ENCODE peak calls at places on chromosomes 1 and 21, in eight cellular contexts. C is endothelial cell of umbilical vein, B is cardiac muscle cell, O is pancreas, G is upper lobe of right lung, D is foreskin fibroblast, U is GM06990, R is fibroblast of lung. H is an unnamed sample.

GRCh38 chr1:165345502-165345901 is 11.0 kb downstream of the LMX1A start:
- DNase-seq in C (no peak), B (no peak), O (no peak), G (no peak), D (no peak), U (no peak), R (no peak), H (no peak)

GRCh38 chr1:47534417-47534816 is 96.6 kb downstream of the FOXD2 start:
- DNase-seq in C (no peak), B (peak; percentile 12), O (no peak), G (no peak), D (peak; percentile 6), U (no peak), R (peak; percentile 8), H (no peak)

GRCh38 chr1:233075045-233075444 is 124.6 kb downstream of the NTPCR start:
- DNase-seq in C (peak; percentile 20), B (no peak), O (no peak), G (no peak), D (peak; percentile 72), U (no peak), R (peak; percentile 95), H (no peak)

GRCh38 chr1:213679153-213679552 is 308.6 kb upstream of the PROX1 start:
- DNase-seq in C (no peak), B (no peak), O (no peak), G (no peak), D (no peak), U (no peak), R (no peak), H (no peak)

GRCh38 chr21:46226146-46226545 is 2.4 kb downstream of the LSS start:
- DNase-seq in C (no peak), B (no peak), O (no peak), G (peak; percentile 10), D (no peak), U (no peak), R (no peak), H (no peak)

GRCh38 chr21:38944903-38945302 is 139.2 kb downstream of the ETS2 start:
- DNase-seq in C (no peak), B (no peak), O (no peak), G (no peak), D (no peak), U (no peak), R (no peak), H (no peak)

GRCh38 chr1:234533975-234534876 is 55.2 kb upstream of the TARBP1 start:
- DNase-seq in C (peak; percentile 86), B (peak; percentile 100), O (peak; percentile 76), G (peak; percentile 88), D (peak; percentile 98), U (no peak), R (peak; percentile 98), H (peak; percentile 66)

GRCh38 chr1:101410048-101410878 is 173.4 kb downstream of the S1PR1 start:
- DNase-seq in C (peak; percentile 88), B (peak; percentile 22), O (no peak), G (no peak), D (no peak), U (peak; percentile 77), R (no peak), H (no peak)

GRCh38 chr21:29290245-29290644 is 8.5 kb upstream of the BACH1 start:
- DNase-seq in C (peak; percentile 44), B (no peak), O (no peak), G (no peak), D (no peak), U (no peak), R (no peak), H (no peak)

DNA sequence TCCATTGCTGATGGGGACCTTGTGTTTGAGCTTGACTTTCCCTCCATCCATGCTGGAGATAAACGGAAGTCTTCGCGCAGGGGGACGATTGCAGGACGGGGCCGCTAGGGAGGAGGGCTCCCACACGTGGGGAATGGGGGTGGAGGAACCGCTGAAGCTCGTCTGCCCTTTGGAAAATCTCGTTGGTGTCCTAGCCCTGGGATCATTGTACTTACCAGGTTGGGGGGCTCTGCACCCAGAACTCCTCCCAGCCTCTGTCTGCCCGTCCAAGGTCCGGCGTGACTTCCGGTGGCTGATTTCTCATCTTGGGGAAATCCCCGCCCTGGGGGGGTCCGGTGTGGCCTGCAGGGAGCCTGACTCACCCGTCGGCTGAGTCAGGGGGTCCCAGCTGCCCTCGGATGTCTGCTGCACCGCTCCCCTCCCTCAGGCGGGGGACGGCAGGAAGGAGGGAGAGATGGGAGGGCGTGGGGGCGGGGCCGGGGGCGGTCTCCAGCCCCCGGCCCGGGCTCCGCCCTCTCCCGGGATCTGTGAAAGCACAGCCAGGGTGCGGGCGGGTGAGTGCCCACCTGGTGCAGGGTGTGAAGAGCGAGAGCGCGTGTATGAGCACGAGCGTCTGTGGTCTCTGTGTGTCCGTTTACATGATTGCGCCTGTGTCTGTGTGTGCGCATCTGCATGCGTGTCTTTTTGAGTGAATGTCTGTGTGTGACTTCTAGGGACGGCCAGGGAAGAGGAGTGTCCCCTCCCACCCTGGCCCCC is 35.8 kb downstream of the PIK3CD start:
- DNase-seq in C (peak; percentile 51), B (peak; percentile 58), O (peak; percentile 81), G (peak; percentile 73), D (peak; percentile 70), U (peak; percentile 83), R (peak; percentile 87), H (no peak)
- TF ChIP-seq CTCF in C (no peak), B (peak; percentile 10), O (no peak), G (no peak), D (no peak), U (peak; percentile 4), R (peak; percentile 17), H (no peak)

GRCh38 chr1:172143384-172144025 is 277.0 kb upstream of the C1orf105 start:
- DNase-seq in C (peak; percentile 82), B (peak; percentile 97), O (no peak), G (no peak), D (no peak), U (no peak), R (peak; percentile 90), H (no peak)

GRCh38 chr1:172145231-172145651 is 275.2 kb upstream of the C1orf105 start:
- DNase-seq in C (peak; percentile 57), B (peak; percentile 85), O (no peak), G (no peak), D (peak; percentile 71), U (no peak), R (peak; percentile 83), H (no peak)

GRCh38 chr1:172145656-172146055 is 274.8 kb upstream of the C1orf105 start:
- DNase-seq in C (no peak), B (no peak), O (no peak), G (no peak), D (no peak), U (no peak), R (peak; percentile 71), H (no peak)

GRCh38 chr1:172146149-172146850 is 274.2 kb upstream of the C1orf105 start:
- DNase-seq in C (no peak), B (no peak), O (no peak), G (no peak), D (peak; percentile 64), U (no peak), R (peak; percentile 46), H (no peak)

DNA sequence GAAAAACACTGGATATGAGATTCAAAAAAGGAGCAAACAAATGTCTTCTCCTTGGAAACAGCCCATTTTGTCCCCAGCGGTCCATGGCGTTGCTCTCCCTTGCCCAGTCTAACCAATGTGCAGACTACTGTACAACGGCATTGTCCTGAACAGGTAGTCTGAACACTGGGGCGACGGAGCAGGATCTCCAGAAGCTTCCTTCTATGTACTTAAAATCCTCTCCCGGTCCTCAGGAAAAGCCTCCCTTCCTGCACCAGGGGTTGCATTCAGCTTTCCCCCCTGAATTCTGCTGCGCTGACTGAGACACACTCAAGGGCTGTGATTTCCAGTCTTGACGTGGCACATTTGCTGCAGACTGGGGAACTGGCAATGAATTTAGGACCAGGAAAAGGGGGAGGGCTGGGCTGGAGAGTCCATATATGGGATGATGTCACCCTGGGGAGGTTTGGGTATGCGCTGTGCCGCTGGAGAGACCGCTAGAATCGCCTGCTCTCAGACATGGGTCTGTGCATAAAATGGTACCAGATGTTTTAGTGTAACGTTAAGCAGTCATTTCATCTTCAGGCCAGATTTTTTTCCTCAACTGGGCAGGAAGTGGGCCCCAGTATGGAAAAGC is 275.9 kb upstream of the C1orf105 start:
- DNase-seq in C (peak; percentile 76), B (peak; percentile 99), O (no peak), G (peak; percentile 61), D (peak; percentile 98), U (no peak), R (peak; percentile 83), H (no peak)
- H3K4me3 ChIP-seq in C (peak overlapping the region; percentile 22), B (no peak overlapping the region), O (no peak overlapping the region), G (peak overlapping the region; percentile 48), D (peak overlapping the region; percentile 87), U (no peak overlapping the region), R (peak overlapping the region; percentile 84), H (no peak overlapping the region)

DNA sequence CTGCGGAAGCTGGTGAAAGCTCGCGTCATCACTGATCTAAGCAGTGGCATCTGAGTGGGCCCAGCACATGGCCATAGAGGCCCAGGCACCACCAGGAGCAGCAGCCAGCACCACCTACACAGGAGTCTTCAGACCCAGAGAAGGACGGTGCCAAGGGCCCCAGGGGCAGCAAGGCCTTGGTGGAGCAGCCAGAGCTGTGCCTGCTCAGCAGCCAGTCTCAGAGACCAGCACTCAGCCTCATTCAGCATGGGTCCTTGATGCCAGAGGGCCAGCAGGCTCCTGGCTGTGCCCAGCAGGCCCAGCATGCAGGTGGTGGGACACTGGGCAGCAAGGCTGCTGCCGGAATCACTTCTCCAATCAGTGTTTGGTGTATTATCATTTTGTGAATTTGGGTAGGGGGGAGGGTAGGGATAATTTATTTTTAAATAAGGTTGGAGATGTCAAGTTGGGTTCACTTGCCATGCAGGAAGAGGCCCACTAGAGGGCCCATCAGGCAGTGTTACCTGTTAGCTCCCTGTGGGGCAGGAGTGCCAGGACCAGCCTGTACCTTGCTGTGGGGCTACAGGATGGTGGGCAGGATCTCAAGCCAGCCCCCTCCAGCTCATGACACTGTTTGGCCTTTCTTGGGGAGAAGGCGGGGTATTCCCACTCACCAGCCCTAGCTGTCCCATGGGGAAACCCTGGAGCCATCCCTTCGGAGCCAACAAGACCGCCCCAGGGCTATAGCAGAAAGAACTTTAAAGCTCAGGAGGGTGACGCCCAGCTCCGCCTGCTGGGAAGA is 3.2 kb upstream of the ARTN start:
- DNase-seq in C (no peak), B (no peak), O (no peak), G (no peak), D (no peak), U (no peak), R (no peak), H (no peak)
- TF ChIP-seq CTCF in C (peak; percentile 37), B (peak; percentile 40), O (peak; percentile 31), G (peak; percentile 37), D (peak; percentile 20), U (peak; percentile 72), R (peak; percentile 13), H (peak; percentile 42)

GRCh38 chr1:39592069-39592468 is 15.5 kb upstream of the PABPC4 start:
- DNase-seq in C (no peak), B (no peak), O (peak; percentile 32), G (no peak), D (no peak), U (no peak), R (no peak), H (no peak)

GRCh38 chr1:39593386-39593785 is 16.8 kb upstream of the PABPC4 start:
- DNase-seq in C (no peak), B (no peak), O (peak; percentile 15), G (no peak), D (no peak), U (no peak), R (no peak), H (no peak)

GRCh38 chr1:39590546-39590945 is 14.0 kb upstream of the PABPC4 start:
- DNase-seq in C (no peak), B (peak; percentile 39), O (no peak), G (no peak), D (no peak), U (no peak), R (peak; percentile 76), H (no peak)

GRCh38 chr1:39596163-39596562 is 19.6 kb upstream of the PABPC4 start:
- DNase-seq in C (no peak), B (no peak), O (no peak), G (no peak), D (no peak), U (no peak), R (no peak), H (no peak)
- H3K4me3 ChIP-seq in C (no peak overlapping the region), B (no peak overlapping the region), O (no peak overlapping the region), G (no peak overlapping the region), D (no peak overlapping the region), U (no peak overlapping the region), R (no peak overlapping the region), H (no peak overlapping the region)